ENCODE peak calls at places on chromosomes 5 and 9, in ten cellular contexts. B, Y, M, K, F, X, C, S, O and G are unnamed samples.
A peak's percentile ranks its signal among the peaks of the same experiment; 100 is the strongest.

GRCh38 chr5:131265318-131265803 is 1.5 kb downstream of the CDC42SE2 start:
- DNase-seq in K (no peak), M (no peak), X (peak; percentile 30), Y (peak; percentile 44), F (no peak), S (no peak), O (no peak), B (peak; percentile 47), C (no peak), G (no peak)

GRCh38 chr9:75892168-75892901 is 1.9 kb downstream of the PCSK5 start:
- DNase-seq in O (peak; percentile 53), M (peak; percentile 17), B (no peak), Y (no peak), S (peak; percentile 59), F (no peak), K (peak; percentile 36), C (no peak), X (no peak), G (no peak)

GRCh38 chr9:20728493-20729220 is 44.6 kb downstream of the FOCAD start:
- DNase-seq in Y (peak; percentile 32), M (no peak), C (no peak), F (peak; percentile 44), K (no peak), B (peak; percentile 5), S (no peak), O (no peak), X (peak; percentile 56), G (no peak)

GRCh38 chr5:91072891-91073290 is 310.2 kb downstream of the ARRDC3 start:
- DNase-seq in K (no peak), X (peak; percentile 57), F (peak; percentile 80), S (no peak), C (no peak), Y (peak; percentile 11), B (peak; percentile 77), M (no peak), O (no peak), G (no peak)

GRCh38 chr5:10831416-10831815 is 70.4 kb upstream of the DAP start:
- DNase-seq in Y (peak; percentile 89), B (peak; percentile 91), X (peak; percentile 81), S (no peak), M (no peak), K (no peak), C (no peak), F (peak; percentile 92), O (no peak), G (no peak)

GRCh38 chr5:110790673-110791072 is 51.9 kb downstream of the SLC25A46 start:
- DNase-seq in O (no peak), S (no peak), Y (peak; percentile 45), X (peak; percentile 68), K (no peak), B (peak; percentile 63), F (peak; percentile 58), M (no peak), C (no peak), G (no peak)

GRCh38 chr9:112174965-112175795 is at the start of gene SUSD1:
- DNase-seq in O (peak; percentile 74), S (peak; percentile 37), K (no peak), M (peak; percentile 39), Y (peak; percentile 31), B (no peak), F (no peak), C (peak; percentile 30), X (no peak), G (peak; percentile 74)

GRCh38 chr5:65037845-65038815 is 269.4 kb downstream of the CWC27 start:
- DNase-seq in Y (no peak), B (no peak), X (no peak), O (no peak), S (peak; percentile 71), K (no peak), C (peak; percentile 18), M (no peak), F (no peak), G (no peak)

GRCh38 chr5:5536871-5537270 is 114.4 kb downstream of the ICE1 start:
- DNase-seq in Y (no peak), O (no peak), S (no peak), K (no peak), C (no peak), F (no peak), M (no peak), X (no peak), B (no peak), G (no peak)

GRCh38 chr5:67209141-67209771 is 12.7 kb upstream of the CD180 start:
- DNase-seq in F (peak; percentile 59), X (peak; percentile 54), C (peak; percentile 52), K (peak; percentile 68), S (peak; percentile 60), Y (peak; percentile 71), O (no peak), M (peak; percentile 46), B (peak; percentile 53), G (peak; percentile 76)

GRCh38 chr9:70403618-70404025 is 10.8 kb downstream of the KLF9 start:
- DNase-seq in O (no peak), K (no peak), S (no peak), C (no peak), B (no peak), X (no peak), F (peak; percentile 71), Y (no peak), M (no peak), G (no peak)

GRCh38 chr5:104998572-104998971 is 1436.0 kb upstream of the NUDT12 start:
- DNase-seq in O (no peak), X (no peak), Y (no peak), B (no peak), S (no peak), M (no peak), C (no peak), K (no peak), F (no peak), G (no peak)

GRCh38 chr5:134509308-134510040 is 16.0 kb upstream of the JADE2 start:
- DNase-seq in F (peak; percentile 63), S (no peak), M (no peak), Y (peak; percentile 71), X (peak; percentile 65), C (no peak), K (no peak), O (no peak), B (no peak), G (peak; percentile 36)

GRCh38 chr5:23146183-23146582 is 293.0 kb upstream of the CDH12 start:
- DNase-seq in M (no peak), B (no peak), Y (no peak), O (no peak), F (no peak), X (no peak), S (no peak), K (no peak), C (no peak), G (no peak)

GRCh38 chr5:32027717-32028321 is 146.3 kb downstream of the GOLPH3 start:
- DNase-seq in Y (peak; percentile 96), F (peak; percentile 97), C (no peak), O (no peak), B (peak; percentile 98), X (peak; percentile 99), M (no peak), S (no peak), K (peak; percentile 81), G (no peak)

GRCh38 chr9:37464006-37464405 is 1.2 kb downstream of the ZBTB5 start:
- DNase-seq in K (no peak), Y (no peak), M (no peak), F (no peak), O (no peak), X (no peak), C (no peak), B (no peak), S (no peak), G (no peak)

GRCh38 chr9:19965336-19965735 is 176.5 kb upstream of the SLC24A2 start:
- DNase-seq in B (peak; percentile 32), C (no peak), O (no peak), K (no peak), S (no peak), X (peak; percentile 11), M (no peak), F (peak; percentile 50), Y (no peak), G (no peak)

GRCh38 chr5:10513501-10514442 is 50.1 kb upstream of the ANKRD33B start:
- DNase-seq in B (peak; percentile 32), K (no peak), X (peak; percentile 60), M (no peak), O (no peak), C (no peak), F (peak; percentile 95), Y (peak; percentile 96), S (peak; percentile 54), G (no peak)

GRCh38 chr5:107361945-107362344 is 308.8 kb downstream of the EFNA5 start:
- DNase-seq in K (no peak), C (no peak), X (peak; percentile 65), Y (no peak), O (no peak), S (no peak), B (peak; percentile 43), F (no peak), M (no peak), G (no peak)

GRCh38 chr9:120928720-120929389 is 2.3 kb upstream of the TRAF1 start:
- DNase-seq in S (peak; percentile 77), F (no peak), M (peak; percentile 77), Y (peak; percentile 50), K (peak; percentile 59), O (peak; percentile 87), C (peak; percentile 44), B (peak; percentile 60), X (peak; percentile 61), G (peak; percentile 92)

GRCh38 chr9:105702207-105702606 is 7.9 kb downstream of the TMEM38B start:
- DNase-seq in B (no peak), S (no peak), C (no peak), F (no peak), X (no peak), M (no peak), K (no peak), O (no peak), Y (no peak), G (no peak)

GRCh38 chr9:126773004-126773607 is 31.7 kb upstream of the ZBTB43 start:
- DNase-seq in F (no peak), X (no peak), Y (no peak), C (no peak), K (no peak), O (no peak), M (no peak), B (peak; percentile 28), S (peak; percentile 66), G (no peak)

GRCh38 chr5:32767948-32768427 is 56.9 kb downstream of the NPR3 start:
- DNase-seq in X (peak; percentile 100), S (no peak), B (peak; percentile 100), K (no peak), C (no peak), O (no peak), Y (peak; percentile 98), F (peak; percentile 82), M (no peak), G (no peak)

GRCh38 chr5:173318881-173319609 is 9.2 kb downstream of the STC2 start:
- DNase-seq in Y (peak; percentile 43), C (no peak), M (no peak), F (peak; percentile 67), K (no peak), S (no peak), X (no peak), B (no peak), O (no peak), G (no peak)

GRCh38 chr5:58322453-58322852 is 137.4 kb downstream of the PLK2 start:
- DNase-seq in S (no peak), K (no peak), F (peak; percentile 60), M (no peak), O (no peak), Y (peak; percentile 80), B (peak; percentile 35), X (peak; percentile 49), C (no peak), G (no peak)

GRCh38 chr5:32531885-32532520 is 53.4 kb upstream of the SUB1 start:
- DNase-seq in X (no peak), S (peak; percentile 19), Y (peak; percentile 65), K (peak; percentile 66), F (peak; percentile 32), C (peak; percentile 16), M (peak; percentile 34), B (peak; percentile 41), O (no peak), G (peak; percentile 85)

GRCh38 chr5:35202319-35203111 is 27.8 kb downstream of the PRLR start:
- DNase-seq in X (peak; percentile 40), Y (peak; percentile 79), O (peak; percentile 52), K (no peak), B (peak; percentile 21), M (peak; percentile 16), C (no peak), F (peak; percentile 20), S (peak; percentile 79), G (peak; percentile 69)

GRCh38 chr9:136995772-136996308 is 528 bp downstream of the CLIC3 start:
- DNase-seq in S (no peak), M (no peak), C (no peak), K (no peak), O (peak; percentile 90), F (peak; percentile 36), X (no peak), Y (peak; percentile 63), B (no peak), G (no peak)